ENCODE peak calls at places on chromosomes 7 and 10, in eight cellular contexts. H is SK-N-SH, G is astrocyte, M is fibroblast of lung, R is HCT116, J is GM23248, K is neuronal stem cell, U is K562. F is an unnamed sample.

GRCh38 chr10:14403359-14403758 is 72.6 kb upstream of the FRMD4A start:
- DNase-seq in K (no peak), R (no peak), H (no peak), J (no peak), G (no peak), U (no peak), M (no peak), F (no peak)

GRCh38 chr10:28367865-28368541 is 65.1 kb upstream of the MPP7 start:
- DNase-seq in G (no peak), R (no peak), M (peak; percentile 11), H (no peak), J (no peak), K (no peak), U (no peak), F (peak; percentile 30)

GRCh38 chr10:12416396-12417090 is 67.2 kb downstream of the CAMK1D start:
- DNase-seq in U (no peak), J (no peak), G (no peak), H (no peak), R (no peak), M (peak; percentile 42), K (no peak), F (no peak)

GRCh38 chr7:114243019-114243507 is 171.6 kb upstream of the FOXP2 start:
- DNase-seq in G (peak; percentile 64), J (peak; percentile 12), H (no peak), K (no peak), M (peak; percentile 70), U (no peak), R (peak; percentile 63), F (no peak)

GRCh38 chr10:127186846-127187245 is 9.5 kb downstream of the INSYN2A start:
- DNase-seq in R (no peak), H (peak; percentile 28), J (no peak), G (no peak), M (no peak), U (no peak), K (no peak), F (no peak)

GRCh38 chr7:31690892-31691291 is 3.9 kb downstream of the PPP1R17 start:
- DNase-seq in H (no peak), U (no peak), J (no peak), K (no peak), M (no peak), G (no peak), R (no peak), F (no peak)

GRCh38 chr7:55104707-55105433 is 86.1 kb downstream of the EGFR start:
- DNase-seq in U (no peak), J (peak; percentile 39), M (peak; percentile 90), H (no peak), G (peak; percentile 89), R (no peak), K (no peak), F (no peak)

GRCh38 chr7:107115114-107115513 is 53.7 kb upstream of the HBP1 start:
- DNase-seq in U (no peak), G (no peak), K (no peak), J (no peak), M (no peak), H (no peak), R (no peak), F (no peak)

GRCh38 chr10:74474022-74474713 is 323.1 kb downstream of the ADK start:
- DNase-seq in M (no peak), K (no peak), J (no peak), U (no peak), G (no peak), H (no peak), R (no peak), F (no peak)

GRCh38 chr7:114534957-114535356 is 120.3 kb downstream of the FOXP2 start:
- DNase-seq in R (no peak), U (no peak), G (no peak), K (no peak), H (no peak), M (no peak), J (peak; percentile 7), F (no peak)

GRCh38 chr7:98930921-98931320 is 52.6 kb downstream of the TRRAP start:
- DNase-seq in K (no peak), J (peak; percentile 9), G (no peak), R (no peak), M (peak; percentile 4), H (no peak), U (no peak), F (no peak)

GRCh38 chr7:123864012-123864411 is 19.0 kb downstream of the HYAL4 start:
- DNase-seq in M (no peak), U (no peak), R (no peak), H (no peak), G (no peak), K (no peak), J (no peak), F (no peak)

GRCh38 chr7:140877249-140877524 is 47.5 kb downstream of the BRAF start:
- DNase-seq in M (peak; percentile 3), J (peak; percentile 5), H (no peak), R (no peak), K (no peak), U (no peak), G (no peak), F (no peak)

GRCh38 chr10:91162050-91162494 is 58.4 kb upstream of the PCGF5 start:
- DNase-seq in U (peak; percentile 54), K (no peak), G (peak; percentile 12), J (peak; percentile 72), H (no peak), R (no peak), M (peak; percentile 16), F (no peak)

GRCh38 chr7:1555813-1556540 is at the start of gene TMEM184A:
- DNase-seq in R (peak; percentile 89), K (no peak), H (peak; percentile 88), U (no peak), J (no peak), G (no peak), M (no peak), F (no peak)

GRCh38 chr7:102021841-102022618 is 204.6 kb downstream of the CUX1 start:
- DNase-seq in M (no peak), U (no peak), R (no peak), G (no peak), H (no peak), J (no peak), K (no peak), F (no peak)

GRCh38 chr10:119412831-119413737 is 129.4 kb downstream of the RGS10 start:
- DNase-seq in K (no peak), J (peak; percentile 54), M (peak; percentile 39), G (peak; percentile 23), R (no peak), H (peak; percentile 87), U (no peak), F (no peak)

GRCh38 chr10:62259456-62259855 is 9.2 kb downstream of the RTKN2 start:
- DNase-seq in H (no peak), J (no peak), R (no peak), K (no peak), G (no peak), M (no peak), U (no peak), F (no peak)

GRCh38 chr10:91227576-91227975 is 7.1 kb downstream of the PCGF5 start:
- DNase-seq in U (no peak), H (no peak), R (no peak), K (no peak), G (no peak), J (no peak), M (no peak), F (no peak)

GRCh38 chr7:75739796-75740672 is 1.3 kb upstream of the HIP1 start:
- DNase-seq in R (no peak), G (peak; percentile 44), H (no peak), U (no peak), M (no peak), K (peak; percentile 20), J (peak; percentile 86), F (no peak)

DNA sequence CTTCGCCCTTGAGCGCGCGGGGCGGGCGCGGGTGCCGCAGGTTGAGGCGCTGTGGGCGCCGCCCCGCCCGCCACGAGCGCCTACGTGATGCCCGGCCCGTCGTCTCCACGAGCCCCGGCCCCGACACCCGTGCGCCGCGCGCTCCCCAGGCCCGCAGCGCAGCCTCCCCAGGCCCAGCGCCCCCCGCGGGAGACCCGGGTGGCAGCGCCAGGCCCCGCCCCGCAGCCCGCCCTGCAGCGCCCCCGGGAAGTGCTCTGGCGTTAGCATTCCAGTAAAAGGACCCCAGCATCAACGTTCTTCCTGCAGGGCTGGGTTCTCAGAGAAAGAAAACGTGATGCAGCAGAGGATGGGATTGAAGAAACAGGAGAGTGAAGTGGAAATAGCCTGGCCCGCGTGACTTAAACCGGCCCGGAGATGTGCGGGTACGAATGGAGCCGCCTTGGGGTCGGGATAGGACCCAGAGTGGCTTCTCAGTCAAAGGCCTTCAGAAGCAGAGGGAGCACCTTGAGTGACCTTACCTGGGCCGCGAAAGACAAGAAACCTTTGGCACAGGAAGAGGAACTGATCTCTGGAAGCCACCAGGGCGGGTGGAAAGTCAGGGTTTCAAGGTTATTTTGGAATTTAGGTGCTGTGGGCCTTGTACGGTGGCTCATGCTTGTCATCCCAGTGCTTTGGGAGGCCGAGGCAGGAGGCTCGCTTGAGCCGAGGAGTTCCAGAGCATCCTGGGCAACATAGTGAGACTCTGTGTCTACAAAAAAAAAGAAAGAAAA is 1.8 kb downstream of the PFKP start:
- DNase-seq in M (peak; percentile 30), U (peak; percentile 59), R (no peak), H (peak; percentile 87), J (peak; percentile 42), K (no peak), G (no peak), F (no peak)
- H3K27ac ChIP-seq in M (peak overlapping the region; percentile 77), U (peak overlapping the region; percentile 80), R (peak overlapping the region; percentile 89), H (peak overlapping the region; percentile 82), J (peak overlapping the region; percentile 30), K (no peak overlapping the region), G (peak overlapping the region; percentile 79), F (peak overlapping the region; percentile 31)

GRCh38 chr7:130841416-130841815 is 107.4 kb upstream of the KLF14 start:
- DNase-seq in M (no peak), G (no peak), K (no peak), J (no peak), U (no peak), R (no peak), H (no peak), F (no peak)

GRCh38 chr7:130840599-130840998 is 106.6 kb upstream of the KLF14 start:
- DNase-seq in H (no peak), U (no peak), M (no peak), R (no peak), J (no peak), K (no peak), G (no peak), F (no peak)

GRCh38 chr7:130843703-130844102 is 109.7 kb upstream of the KLF14 start:
- DNase-seq in G (no peak), J (no peak), R (no peak), U (no peak), K (no peak), H (no peak), M (no peak), F (no peak)

GRCh38 chr7:130838738-130839137 is 104.7 kb upstream of the KLF14 start:
- DNase-seq in K (no peak), M (peak; percentile 96), U (no peak), R (peak; percentile 91), J (peak; percentile 94), G (peak; percentile 96), H (no peak), F (no peak)
- H3K9ac ChIP-seq in K (no peak overlapping the region), M (no peak overlapping the region), U (no peak overlapping the region), R (peak overlapping the region; percentile 55), J (peak overlapping the region; percentile 55), G (no peak overlapping the region), H (peak overlapping the region; percentile 48), F (no peak overlapping the region)

GRCh38 chr7:46970486-46970885 is 611.4 kb downstream of the TNS3 start:
- DNase-seq in G (no peak), M (no peak), J (no peak), U (no peak), R (no peak), H (no peak), K (no peak), F (no peak)
- H3K27ac ChIP-seq in G (no peak overlapping the region), M (no peak overlapping the region), J (no peak overlapping the region), U (no peak overlapping the region), R (no peak overlapping the region), H (no peak overlapping the region), K (no peak overlapping the region), F (no peak overlapping the region)

GRCh38 chr7:129958643-129959479 is 6.1 kb upstream of the UBE2H start:
- DNase-seq in K (no peak), U (peak; percentile 99), H (peak; percentile 79), G (peak; percentile 71), R (peak; percentile 69), M (peak; percentile 79), J (peak; percentile 55), F (no peak)
- H3K9ac ChIP-seq in K (no peak overlapping the region), U (peak overlapping the region; percentile 7), H (peak overlapping the region; percentile 9), G (peak overlapping the region; percentile 54), R (peak overlapping the region; percentile 39), M (no peak overlapping the region), J (no peak overlapping the region), F (peak overlapping the region; percentile 15)